ENCODE peak calls at places on chromosomes 3 and 15, in ten cellular contexts. W, H, I, X, Y, S, U, Z, T and N are unnamed samples.

GRCh38 chr3:171772427-171773056 is 37.7 kb downstream of the PLD1 start:
- DNase-seq in W (peak), H (peak), I (peak), X (no peak), Y (peak), S (peak), U (peak), Z (no peak), T (peak), N (peak)

GRCh38 chr3:119763466-119763865 is 18.4 kb upstream of the NR1I2 start:
- DNase-seq in W (no peak), H (no peak), I (peak), X (no peak), Y (no peak), S (no peak), U (no peak), Z (no peak), T (no peak), N (no peak)

GRCh38 chr3:159443266-159443665 is 545.4 kb upstream of the IL12A start:
- DNase-seq in W (peak), H (no peak), I (no peak), X (no peak), Y (no peak), S (no peak), U (peak), Z (no peak), T (no peak), N (no peak)

GRCh38 chr15:52362497-52362896 is 66.9 kb upstream of the MYO5C start:
- DNase-seq in W (peak), H (no peak), I (peak), X (no peak), Y (no peak), S (no peak), U (peak), Z (no peak), T (no peak), N (peak)

GRCh38 chr15:93862791-93863190 is 368.6 kb upstream of the MCTP2 start:
- DNase-seq in W (no peak), H (no peak), I (no peak), X (peak), Y (peak), S (no peak), U (no peak), Z (no peak), T (no peak), N (no peak)

GRCh38 chr15:100167884-100168375 is 173.8 kb downstream of the ADAMTS17 start:
- DNase-seq in W (no peak), H (peak), I (no peak), X (peak), Y (no peak), S (no peak), U (no peak), Z (no peak), T (no peak), N (no peak)

GRCh38 chr3:129592362-129593150 is 13.9 kb downstream of the PLXND1 start:
- DNase-seq in W (no peak), H (peak), I (no peak), X (peak), Y (peak), S (no peak), U (no peak), Z (no peak), T (no peak), N (no peak)

GRCh38 chr15:51283026-51283425 is 55.4 kb downstream of the CYP19A1 start:
- DNase-seq in W (no peak), H (no peak), I (no peak), X (no peak), Y (no peak), S (no peak), U (no peak), Z (no peak), T (no peak), N (no peak)

GRCh38 chr3:159766563-159767185 is 222.0 kb upstream of the IL12A start:
- DNase-seq in W (peak), H (no peak), I (peak), X (no peak), Y (peak), S (no peak), U (peak), Z (no peak), T (peak), N (peak)

GRCh38 chr15:79117442-79118204 is 27.0 kb upstream of the RASGRF1 start:
- DNase-seq in W (no peak), H (no peak), I (no peak), X (no peak), Y (no peak), S (no peak), U (no peak), Z (no peak), T (no peak), N (no peak)

GRCh38 chr3:56762718-56763117 is 39.0 kb downstream of the ARHGEF3 start:
- DNase-seq in W (no peak), H (no peak), I (no peak), X (no peak), Y (no peak), S (no peak), U (no peak), Z (no peak), T (no peak), N (no peak)

GRCh38 chr3:8848696-8849131 is 79.3 kb upstream of the OXTR start:
- DNase-seq in W (peak), H (no peak), I (peak), X (no peak), Y (no peak), S (no peak), U (peak), Z (no peak), T (no peak), N (peak)

GRCh38 chr3:43194490-43195115 is 88.7 kb upstream of the POMGNT2 start:
- DNase-seq in W (no peak), H (no peak), I (no peak), X (no peak), Y (no peak), S (peak), U (no peak), Z (no peak), T (no peak), N (no peak)

GRCh38 chr3:141452045-141452444 is 34.8 kb upstream of the RASA2 start:
- DNase-seq in W (peak), H (no peak), I (peak), X (no peak), Y (no peak), S (peak), U (peak), Z (peak), T (peak), N (peak)

DNA sequence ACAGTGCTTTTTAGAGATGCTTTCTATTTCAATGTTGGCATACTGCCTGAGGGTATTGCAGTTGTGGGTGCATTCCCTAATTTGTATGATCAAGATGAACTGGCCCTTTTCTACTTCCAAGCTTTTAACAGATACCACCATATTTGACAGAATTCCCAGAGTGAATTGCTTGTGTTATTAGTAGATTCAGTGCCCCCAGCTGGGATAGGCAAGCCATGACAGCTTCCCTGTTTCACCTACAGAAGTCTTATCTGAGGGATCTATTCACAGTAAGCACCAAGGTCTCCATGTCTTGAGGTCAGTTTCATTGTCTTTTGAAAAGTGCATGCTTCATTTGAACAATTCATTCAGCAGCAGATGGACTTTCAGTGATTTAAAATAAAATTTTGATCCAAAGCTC is 68.8 kb upstream of the GOLGA6B start:
- DNase-seq in W (peak), H (no peak), I (peak), X (no peak), Y (no peak), S (no peak), U (peak), Z (no peak), T (no peak), N (no peak)
- TF ChIP-seq CTCF in W (peak), H (no peak), I (peak), X (no peak), Y (peak), S (no peak), U (peak), Z (peak), T (no peak), N (peak)

DNA sequence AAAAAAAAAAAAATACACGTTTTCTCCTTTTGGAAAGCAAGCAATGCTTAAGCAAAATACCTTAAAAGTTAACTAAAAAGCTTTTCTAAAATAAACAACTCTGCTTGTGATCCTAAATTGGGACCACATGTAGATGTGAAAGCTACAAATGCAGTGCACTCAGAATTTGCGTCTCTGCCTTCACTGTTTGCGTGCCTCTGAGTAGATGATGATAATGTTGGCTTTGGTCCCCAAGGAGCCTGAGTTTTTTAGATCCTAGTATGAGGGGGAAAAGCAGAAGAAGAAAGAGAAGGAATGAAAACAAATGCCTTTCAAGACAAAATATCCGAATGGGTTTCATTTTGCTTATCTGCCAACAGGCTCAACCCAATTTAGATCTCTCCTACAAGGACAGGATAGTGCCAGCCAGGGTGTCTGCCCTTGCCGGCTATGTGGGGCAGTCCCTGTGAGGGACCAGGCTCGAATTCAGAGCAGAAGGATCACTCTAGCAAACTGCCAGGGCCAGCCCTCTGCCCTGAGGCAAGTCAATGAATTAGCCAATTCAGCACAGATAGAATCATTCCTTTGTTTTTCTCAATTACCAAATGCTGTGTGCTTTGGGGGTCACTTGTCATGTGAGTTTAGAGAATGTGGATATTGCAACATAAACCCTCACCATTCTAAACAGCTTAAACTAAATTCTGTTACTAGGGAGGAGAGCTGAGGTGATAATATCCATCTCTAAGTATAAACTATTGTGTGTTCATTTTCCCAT is 28.5 kb downstream of the SCG5 start:
- DNase-seq in W (no peak), H (no peak), I (peak), X (no peak), Y (no peak), S (no peak), U (peak), Z (no peak), T (no peak), N (peak)
- H3K4me3 ChIP-seq in W (no peak), H (no peak), I (no peak), X (no peak), Y (no peak), S (no peak), U (no peak), Z (no peak), T (no peak), N (peak)

GRCh38 chr15:88144921-88145320 is 111.6 kb downstream of the NTRK3 start:
- DNase-seq in W (peak), H (no peak), I (no peak), X (no peak), Y (no peak), S (no peak), U (no peak), Z (no peak), T (no peak), N (no peak)

GRCh38 chr15:88139936-88140335 is 116.6 kb downstream of the NTRK3 start:
- DNase-seq in W (peak), H (no peak), I (no peak), X (no peak), Y (no peak), S (no peak), U (no peak), Z (no peak), T (no peak), N (no peak)

GRCh38 chr15:88142141-88142540 is 114.4 kb downstream of the NTRK3 start:
- DNase-seq in W (no peak), H (no peak), I (no peak), X (no peak), Y (no peak), S (no peak), U (no peak), Z (no peak), T (no peak), N (no peak)

DNA sequence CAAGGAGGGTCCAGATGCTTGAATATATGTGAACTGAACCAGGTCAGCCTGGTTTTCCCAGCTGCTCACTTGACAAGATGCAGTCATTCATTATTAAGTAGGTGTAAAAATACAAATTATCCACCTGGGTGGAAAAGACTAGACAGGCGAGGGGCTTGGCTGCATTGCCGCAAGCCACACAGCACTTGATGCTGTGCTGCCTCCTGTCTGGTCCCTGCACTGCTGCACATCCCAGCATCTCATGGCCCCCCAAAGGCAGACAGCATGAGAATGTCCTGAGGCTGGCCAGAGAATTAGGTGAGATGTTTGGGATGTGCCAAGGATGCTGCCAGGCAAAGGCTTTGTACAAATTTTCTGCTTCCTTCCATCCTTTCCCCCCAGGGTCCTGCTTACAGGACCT is 115.0 kb downstream of the NTRK3 start:
- DNase-seq in W (no peak), H (no peak), I (no peak), X (no peak), Y (no peak), S (no peak), U (no peak), Z (no peak), T (no peak), N (no peak)
- TF ChIP-seq CTCF in W (no peak), H (no peak), I (no peak), X (no peak), Y (no peak), S (no peak), U (no peak), Z (no peak), T (no peak), N (no peak)

GRCh38 chr3:152241142-152242067 is 27.3 kb upstream of the MBNL1 start:
- DNase-seq in W (peak), H (no peak), I (peak), X (no peak), Y (no peak), S (no peak), U (no peak), Z (no peak), T (no peak), N (peak)

GRCh38 chr3:152245498-152246175 is 23.1 kb upstream of the MBNL1 start:
- DNase-seq in W (no peak), H (no peak), I (no peak), X (no peak), Y (no peak), S (no peak), U (no peak), Z (no peak), T (no peak), N (no peak)

GRCh38 chr3:152244156-152244888 is 24.4 kb upstream of the MBNL1 start:
- DNase-seq in W (no peak), H (no peak), I (no peak), X (no peak), Y (no peak), S (no peak), U (no peak), Z (no peak), T (no peak), N (no peak)

GRCh38 chr3:152243301-152243711 is 25.4 kb upstream of the MBNL1 start:
- DNase-seq in W (no peak), H (no peak), I (no peak), X (no peak), Y (no peak), S (no peak), U (no peak), Z (no peak), T (no peak), N (no peak)
- H3K4me3 ChIP-seq in W (no peak), H (no peak), I (no peak), X (no peak), Y (no peak), S (peak), U (no peak), Z (no peak), T (no peak), N (no peak)

DNA sequence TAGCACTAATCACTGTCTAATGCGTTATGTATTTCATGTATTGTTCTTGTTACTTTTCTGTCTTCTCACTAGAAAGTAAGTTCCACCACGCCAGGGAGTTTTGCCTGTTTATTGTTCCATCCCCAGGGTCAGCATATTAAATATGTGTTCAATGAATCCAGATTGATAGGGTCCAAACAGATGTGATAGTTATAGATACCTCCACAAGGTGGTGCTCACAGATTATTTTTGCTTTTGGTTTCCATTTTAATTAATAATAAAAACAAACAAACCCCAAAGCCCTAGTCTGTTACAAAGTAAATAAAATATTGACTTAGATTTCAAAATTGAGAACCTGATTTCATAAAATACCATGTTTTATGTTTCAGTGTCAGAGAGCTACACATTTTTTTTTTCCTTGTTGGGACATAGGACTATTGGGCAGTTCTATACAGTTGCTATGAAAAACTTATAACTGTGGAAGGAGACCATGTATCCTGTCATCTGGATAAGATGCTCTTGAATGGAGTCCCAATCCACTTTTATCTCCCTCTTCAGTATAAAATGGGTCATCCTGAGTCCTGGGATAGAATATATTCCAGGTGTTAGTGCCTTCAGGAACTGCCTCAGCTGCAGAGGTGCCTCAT is 12.4 kb downstream of the OTOL1 start:
- DNase-seq in W (no peak), H (no peak), I (no peak), X (no peak), Y (no peak), S (no peak), U (no peak), Z (no peak), T (peak), N (peak)
- TF ChIP-seq CTCF in W (no peak), H (no peak), I (peak), X (no peak), Y (peak), S (no peak), U (peak), Z (peak), T (peak), N (peak)

GRCh38 chr3:195802261-195802701 is 9.4 kb downstream of the MUC4 start:
- DNase-seq in W (no peak), H (no peak), I (no peak), X (no peak), Y (no peak), S (peak), U (no peak), Z (no peak), T (no peak), N (no peak)

GRCh38 chr3:195802795-195803194 is 8.9 kb downstream of the MUC4 start:
- DNase-seq in W (no peak), H (no peak), I (no peak), X (no peak), Y (no peak), S (no peak), U (no peak), Z (no peak), T (no peak), N (peak)

GRCh38 chr3:195805181-195805580 is 6.5 kb downstream of the MUC4 start:
- DNase-seq in W (no peak), H (no peak), I (no peak), X (no peak), Y (no peak), S (no peak), U (no peak), Z (no peak), T (no peak), N (no peak)

GRCh38 chr3:195801251-195802183 is 10.2 kb downstream of the MUC4 start:
- DNase-seq in W (no peak), H (no peak), I (no peak), X (no peak), Y (no peak), S (no peak), U (no peak), Z (no peak), T (no peak), N (no peak)

GRCh38 chr3:195803309-195803908 is 8.3 kb downstream of the MUC4 start:
- DNase-seq in W (no peak), H (peak), I (no peak), X (no peak), Y (no peak), S (no peak), U (no peak), Z (no peak), T (no peak), N (peak)
- H3K4me3 ChIP-seq in W (no peak), H (peak), I (no peak), X (peak), Y (no peak), S (no peak), U (no peak), Z (no peak), T (no peak), N (peak)

GRCh38 chr3:185065059-185065458 is 87.8 kb downstream of the C3orf70 start:
- DNase-seq in W (no peak), H (no peak), I (no peak), X (no peak), Y (no peak), S (no peak), U (no peak), Z (no peak), T (no peak), N (no peak)
- TF ChIP-seq CTCF in W (no peak), H (no peak), I (no peak), X (no peak), Y (no peak), S (no peak), U (no peak), Z (no peak), T (no peak), N (peak)